ENCODE peak calls at places on chromosomes 7 and 10, in ten cellular contexts. C is colonic mucosa; N is suprapubic skin; J is SK-N-SH; U is CD4-positive, CD25-positive, alpha-beta regulatory T cell; X is GM23338; E is IMR-90; L is A549; H is CD8-positive, alpha-beta memory T cell; B is aorta. P is an unnamed sample. For H3K4me1, the result is how much of the 10 kb centered on the place peaks cover.

GRCh38 chr10:128721851-128722250 is 595.6 kb upstream of the MKI67 start:
- DNase-seq in E (no peak), J (no peak), L (no peak), H (no peak), C (no peak), N (no peak), X (no peak), B (no peak), U (no peak), P (no peak)

GRCh38 chr10:60114765-60115586 is 208.6 kb upstream of the CCDC6 start:
- DNase-seq in J (peak), U (no peak), E (peak), X (peak), N (no peak), B (no peak), C (peak), L (peak), H (no peak), P (no peak)

GRCh38 chr7:25288536-25289283 is 60.4 kb upstream of the NPVF start:
- DNase-seq in B (no peak), H (no peak), J (no peak), N (no peak), E (no peak), X (no peak), L (no peak), U (no peak), C (no peak), P (no peak)

GRCh38 chr10:1809139-1809755 is 71.9 kb upstream of the ADARB2 start:
- DNase-seq in X (no peak), B (no peak), C (no peak), H (no peak), E (no peak), L (no peak), U (no peak), N (no peak), J (no peak), P (no peak)

GRCh38 chr10:36602374-36602773 is 523.0 kb upstream of the ANKRD30A start:
- DNase-seq in U (no peak), N (no peak), E (peak), H (no peak), X (no peak), B (no peak), L (peak), J (no peak), C (no peak), P (no peak)

GRCh38 chr7:134720091-134720935 is 59.1 kb upstream of the CALD1 start:
- DNase-seq in N (no peak), C (no peak), H (no peak), X (no peak), U (no peak), J (no peak), E (peak), B (no peak), L (no peak), P (no peak)

GRCh38 chr7:44267719-44268413 is 57.5 kb downstream of the CAMK2B start:
- DNase-seq in H (no peak), C (no peak), J (peak), N (no peak), X (no peak), U (no peak), L (no peak), B (no peak), E (no peak), P (no peak)

GRCh38 chr7:152636436-152636835 is 39.5 kb downstream of the XRCC2 start:
- DNase-seq in L (no peak), X (no peak), B (no peak), N (no peak), U (no peak), J (no peak), E (no peak), C (no peak), H (no peak), P (no peak)

GRCh38 chr10:3048114-3049019 is 19.0 kb upstream of the PFKP start:
- DNase-seq in H (no peak), C (no peak), B (peak), J (no peak), E (peak), X (no peak), L (no peak), N (no peak), U (no peak), P (no peak)

GRCh38 chr10:96691761-96692160 is 28.6 kb downstream of the PIK3AP1 start:
- DNase-seq in B (no peak), N (no peak), C (no peak), H (no peak), U (no peak), X (no peak), L (no peak), E (no peak), J (no peak), P (no peak)

GRCh38 chr10:25557136-25557535 is 376.9 kb upstream of the MYO3A start:
- DNase-seq in B (no peak), J (no peak), U (no peak), X (no peak), N (no peak), L (no peak), H (no peak), C (no peak), E (no peak), P (no peak)

GRCh38 chr10:47370878-47371277 is 13.2 kb downstream of the ZNF488 start:
- DNase-seq in N (peak), X (no peak), H (no peak), C (peak), J (peak), L (no peak), U (no peak), B (peak), E (no peak), P (no peak)

GRCh38 chr7:16661924-16662323 is 15.9 kb downstream of the BZW2 start:
- DNase-seq in U (no peak), C (no peak), X (no peak), E (no peak), B (no peak), L (no peak), J (no peak), N (no peak), H (no peak), P (peak)

GRCh38 chr10:4685495-4685894 is 140.5 kb upstream of the AKR1E2 start:
- DNase-seq in N (no peak), L (no peak), U (no peak), H (no peak), J (no peak), B (no peak), C (no peak), E (no peak), X (no peak), P (peak)

GRCh38 chr7:142916508-142916907 is 17.0 kb downstream of the TRPV5 start:
- DNase-seq in C (no peak), H (no peak), E (no peak), N (peak), J (no peak), X (no peak), L (no peak), U (no peak), B (no peak), P (no peak)

GRCh38 chr10:3666525-3667302 is 118.3 kb downstream of the KLF6 start:
- DNase-seq in J (no peak), E (no peak), H (peak), U (no peak), L (no peak), C (no peak), B (no peak), X (no peak), N (no peak), P (no peak)

GRCh38 chr10:21047511-21047910 is 150.4 kb upstream of the NEBL start:
- DNase-seq in L (no peak), U (no peak), X (no peak), E (no peak), J (no peak), B (no peak), H (no peak), C (no peak), N (no peak), P (no peak)

GRCh38 chr10:80545258-80545881 is 7.7 kb downstream of the SH2D4B start:
- DNase-seq in C (no peak), B (no peak), N (no peak), E (no peak), L (no peak), J (no peak), X (no peak), H (no peak), U (no peak), P (no peak)

GRCh38 chr10:14573666-14574261 is 200.9 kb downstream of the FAM107B start:
- DNase-seq in E (peak), N (no peak), U (no peak), L (no peak), J (no peak), X (no peak), H (no peak), B (no peak), C (no peak), P (no peak)

GRCh38 chr10:14570800-14571199 is 203.9 kb downstream of the FAM107B start:
- DNase-seq in U (no peak), C (no peak), H (no peak), L (no peak), E (no peak), X (no peak), N (no peak), B (no peak), J (no peak), P (no peak)

GRCh38 chr10:14571866-14572507 is 202.7 kb downstream of the FAM107B start:
- DNase-seq in J (no peak), B (no peak), N (no peak), U (peak), H (peak), E (peak), X (no peak), C (peak), L (peak), P (no peak)

GRCh38 chr10:14574885-14575284 is 199.8 kb downstream of the FAM107B start:
- DNase-seq in U (no peak), X (no peak), L (no peak), E (no peak), B (no peak), J (no peak), H (no peak), N (no peak), C (no peak), P (no peak)

DNA sequence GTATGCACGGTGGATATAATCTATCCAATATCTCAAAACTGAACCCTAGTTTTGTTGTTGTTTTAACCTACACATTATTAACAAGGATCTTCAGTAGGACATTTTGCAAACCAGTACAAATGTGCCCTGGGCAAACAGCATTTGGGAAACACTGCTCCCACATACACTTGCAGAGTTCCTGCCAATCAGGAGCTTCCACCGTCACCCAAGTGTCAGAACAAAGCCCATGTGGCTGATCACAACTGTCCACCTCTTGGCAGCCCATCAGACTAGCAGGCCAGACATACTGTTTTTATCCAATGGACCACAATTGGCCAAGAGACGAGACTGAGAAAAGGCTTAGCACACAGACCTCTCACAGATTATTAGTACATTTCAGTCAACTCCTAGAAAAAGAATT is 200.4 kb downstream of the FAM107B start:
- DNase-seq in L (no peak), U (no peak), H (no peak), B (no peak), N (no peak), J (peak), E (no peak), X (no peak), C (no peak), P (no peak)
- H3K4me1 ChIP-seq in L (half or more), U (half or more), H (half or more), B (under half), N (under half), J (under half), E (under half), X (under half), C (under half), P (under half)

GRCh38 chr10:110498982-110499795 is 1.5 kb downstream of the DUSP5 start:
- DNase-seq in J (no peak), H (peak), U (no peak), E (peak), B (peak), L (no peak), C (peak), X (peak), N (no peak), P (no peak)
- H3K27ac ChIP-seq in J (peak), H (peak), U (peak), E (peak), B (no peak), L (peak), C (peak), X (no peak), N (peak), P (peak)

GRCh38 chr10:109912335-109913282 is 10.7 kb downstream of the XPNPEP1 start:
- DNase-seq in X (no peak), L (no peak), H (no peak), E (peak), U (no peak), J (no peak), B (no peak), N (no peak), C (peak), P (no peak)

GRCh38 chr10:109915566-109915965 is 7.7 kb downstream of the XPNPEP1 start:
- DNase-seq in L (no peak), C (no peak), E (no peak), U (no peak), J (no peak), N (no peak), B (no peak), H (no peak), X (no peak), P (no peak)

GRCh38 chr10:109913351-109913902 is 9.9 kb downstream of the XPNPEP1 start:
- DNase-seq in N (no peak), B (no peak), H (no peak), E (no peak), X (no peak), L (no peak), C (no peak), U (no peak), J (no peak), P (no peak)

GRCh38 chr10:109911903-109912302 is 11.4 kb downstream of the XPNPEP1 start:
- DNase-seq in C (no peak), L (no peak), U (no peak), X (no peak), J (no peak), B (no peak), H (no peak), N (no peak), E (no peak), P (no peak)

GRCh38 chr10:109914966-109915365 is 8.3 kb downstream of the XPNPEP1 start:
- DNase-seq in N (no peak), E (peak), H (peak), C (peak), J (no peak), B (no peak), L (peak), U (no peak), X (no peak), P (no peak)
- H3K4me3 ChIP-seq in N (no peak), E (no peak), H (peak), C (no peak), J (no peak), B (no peak), L (no peak), U (peak), X (no peak), P (no peak)

GRCh38 chr7:159117366-159118219 is 27.1 kb downstream of the VIPR2 start:
- DNase-seq in E (no peak), C (no peak), U (no peak), X (no peak), B (peak), J (no peak), H (no peak), L (no peak), N (peak), P (no peak)

GRCh38 chr7:159116581-159117339 is 27.9 kb downstream of the VIPR2 start:
- DNase-seq in E (no peak), C (no peak), J (no peak), H (no peak), B (peak), X (no peak), U (no peak), N (peak), L (no peak), P (no peak)

GRCh38 chr7:159118623-159119022 is 26.0 kb downstream of the VIPR2 start:
- DNase-seq in J (no peak), U (no peak), L (no peak), E (no peak), X (no peak), C (no peak), H (no peak), B (peak), N (peak), P (no peak)

GRCh38 chr7:159119026-159119741 is 25.5 kb downstream of the VIPR2 start:
- DNase-seq in E (no peak), U (no peak), L (no peak), B (peak), J (no peak), X (no peak), N (peak), C (no peak), H (no peak), P (no peak)

DNA sequence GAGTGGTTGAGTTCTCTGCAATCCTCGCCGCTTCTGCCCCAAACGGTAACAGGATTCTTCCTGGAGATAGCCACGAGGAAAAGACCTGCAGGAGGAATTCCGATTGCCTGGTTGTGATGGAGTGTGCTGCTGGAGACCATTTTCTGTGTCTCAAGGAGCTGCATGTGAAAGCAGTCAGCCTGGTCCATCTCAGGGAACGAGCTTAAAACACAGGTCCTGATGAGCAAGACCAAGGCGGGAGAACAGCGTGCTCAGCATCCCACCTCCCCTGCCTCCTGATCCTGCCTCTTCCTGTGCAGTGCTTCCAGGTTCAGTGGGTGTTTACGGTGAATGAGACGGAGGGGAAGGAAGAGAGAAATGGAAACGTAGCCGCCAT is 26.5 kb downstream of the VIPR2 start:
- DNase-seq in J (no peak), H (no peak), B (peak), X (no peak), L (no peak), U (no peak), N (no peak), C (no peak), E (no peak), P (no peak)
- H3K4me1 ChIP-seq in J (under half), H (under half), B (under half), X (under half), L (under half), U (under half), N (under half), C (under half), E (under half), P (under half)

DNA sequence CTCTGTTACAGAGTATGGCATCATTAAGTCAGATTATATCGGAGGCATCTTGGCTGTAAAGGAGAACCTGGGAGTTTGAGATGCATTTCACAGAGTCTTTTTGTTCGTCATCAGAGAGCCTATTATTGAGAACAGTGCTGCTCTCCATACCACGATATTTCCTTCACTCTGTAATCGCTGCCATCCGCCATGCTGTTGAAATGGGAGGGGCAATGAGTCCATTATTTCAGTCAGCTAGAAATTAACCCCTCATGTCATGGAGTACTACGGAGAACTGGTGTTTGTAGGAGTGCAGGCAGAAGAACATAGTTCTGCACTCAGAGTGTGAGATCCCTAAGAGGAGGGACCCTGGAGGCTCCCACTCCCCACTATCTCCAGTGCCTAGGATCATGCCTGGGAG is 59.2 kb downstream of the SLC16A12 start:
- DNase-seq in H (no peak), U (no peak), N (no peak), X (no peak), C (no peak), J (no peak), B (no peak), L (no peak), E (no peak), P (no peak)
- H3K27ac ChIP-seq in H (no peak), U (no peak), N (peak), X (no peak), C (no peak), J (no peak), B (no peak), L (peak), E (no peak), P (peak)

DNA sequence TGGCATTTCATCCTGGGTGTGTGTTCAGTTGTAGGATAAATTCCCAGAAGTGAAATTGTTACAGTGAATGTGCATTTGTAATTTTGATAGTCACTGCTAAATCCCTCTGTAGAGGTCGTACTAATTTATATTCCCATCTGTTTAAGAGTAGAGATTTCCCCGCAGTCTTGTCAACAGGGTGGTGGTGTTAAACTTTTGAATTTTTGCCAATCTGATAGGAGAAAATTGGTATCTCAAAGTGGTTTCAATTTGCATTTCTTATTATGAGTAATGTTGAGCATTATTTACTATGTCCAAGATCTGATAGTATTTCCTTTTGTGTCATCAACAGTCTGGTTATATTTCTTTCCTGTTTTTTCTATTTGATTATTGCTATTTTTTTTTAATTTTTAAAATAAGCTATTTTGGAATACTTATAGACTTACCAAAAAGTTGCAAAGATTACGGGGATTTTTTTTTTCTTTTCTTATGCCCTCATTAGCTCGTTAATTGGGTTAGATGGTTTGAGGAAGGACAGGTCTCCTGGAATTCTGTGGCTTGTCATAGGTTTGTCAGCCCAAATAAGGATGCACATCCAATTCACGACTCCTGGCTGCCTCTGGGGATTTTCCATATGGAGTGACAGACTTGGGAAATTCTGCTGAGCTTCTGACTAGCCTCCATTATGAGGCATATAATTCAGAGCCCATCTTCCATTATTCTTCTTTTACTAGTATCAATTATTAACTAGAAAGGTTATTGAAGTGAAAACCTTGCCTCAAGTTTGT is 101.9 kb downstream of the AUTS2 start:
- DNase-seq in H (no peak), U (no peak), B (no peak), C (no peak), J (peak), N (no peak), X (no peak), L (no peak), E (no peak), P (no peak)
- H3K4me3 ChIP-seq in H (no peak), U (no peak), B (no peak), C (no peak), J (no peak), N (no peak), X (no peak), L (no peak), E (no peak), P (no peak)